ENCODE peak calls at places on chromosome 9, in eight cellular contexts. M, T, I, E, C, V, N and K are unnamed samples.

GRCh38 chr9:133356391-133357091 is at the start of the genes SURF1 and SURF2:
- DNase-seq in M (no peak), T (peak; percentile 93), I (peak; percentile 83), E (peak; percentile 94), C (peak; percentile 65), V (peak; percentile 93), N (peak; percentile 90), K (peak; percentile 92)

GRCh38 chr9:121651014-121651294 is 480 bp upstream of the DAB2IP start:
- DNase-seq in M (no peak), T (no peak), I (no peak), E (no peak), C (no peak), V (no peak), N (no peak), K (no peak)

GRCh38 chr9:132094314-132094791 is 14.7 kb upstream of the MED27 start:
- DNase-seq in M (peak; percentile 41), T (no peak), I (no peak), E (no peak), C (peak; percentile 91), V (no peak), N (no peak), K (peak; percentile 51)

GRCh38 chr9:124206391-124206790 is 51.4 kb upstream of the NEK6 start:
- DNase-seq in M (no peak), T (no peak), I (no peak), E (no peak), C (no peak), V (no peak), N (no peak), K (no peak)

GRCh38 chr9:136861874-136862457 is 4.1 kb downstream of the EDF1 start:
- DNase-seq in M (no peak), T (no peak), I (no peak), E (no peak), C (no peak), V (no peak), N (no peak), K (no peak)

GRCh38 chr9:27471789-27472585 is 52.1 kb upstream of the IFNK start:
- DNase-seq in M (peak; percentile 3), T (no peak), I (no peak), E (no peak), C (no peak), V (no peak), N (no peak), K (no peak)

GRCh38 chr9:136303066-136303824 is 649 bp downstream of the CCDC187 start:
- DNase-seq in M (no peak), T (no peak), I (no peak), E (no peak), C (no peak), V (no peak), N (no peak), K (no peak)

GRCh38 chr9:5652810-5653209 is 23.9 kb downstream of the RIC1 start:
- DNase-seq in M (no peak), T (no peak), I (no peak), E (no peak), C (no peak), V (no peak), N (no peak), K (no peak)

GRCh38 chr9:135093911-135094584 is 6.6 kb downstream of the OLFM1 start:
- DNase-seq in M (no peak), T (no peak), I (no peak), E (no peak), C (no peak), V (no peak), N (no peak), K (no peak)

GRCh38 chr9:98295824-98296223 is 40.4 kb upstream of the TBC1D2 start:
- DNase-seq in M (no peak), T (no peak), I (no peak), E (no peak), C (no peak), V (no peak), N (no peak), K (no peak)

GRCh38 chr9:76912631-76913275 is 6.8 kb upstream of the PRUNE2 start:
- DNase-seq in M (no peak), T (no peak), I (no peak), E (no peak), C (peak; percentile 71), V (no peak), N (no peak), K (peak; percentile 8)

GRCh38 chr9:89994988-89995613 is 390.3 kb downstream of the GADD45G start:
- DNase-seq in M (no peak), T (no peak), I (no peak), E (no peak), C (no peak), V (no peak), N (no peak), K (no peak)